ENCODE peak calls at places on chromosomes 12 and 14, in five cellular contexts. A is fibroblast of the aortic adventitia, B is MM.1S, R is GM10248, Y is mammary epithelial cell. Z is an unnamed sample.

GRCh38 chr14:42475289-42475688 is 868.6 kb downstream of the LRFN5 start:
- DNase-seq in A (no peak), B (no peak), R (no peak), Y (no peak), Z (no peak)

GRCh38 chr12:97276198-97276580 is 186.4 kb upstream of the RMST start:
- DNase-seq in A (no peak), B (no peak), R (no peak), Y (no peak), Z (no peak)

GRCh38 chr14:39739796-39740195 is 307.6 kb upstream of the FBXO33 start:
- DNase-seq in A (no peak), B (no peak), R (no peak), Y (no peak), Z (no peak)

GRCh38 chr14:104105071-104105821 is 19.7 kb downstream of the ASPG start:
- DNase-seq in A (no peak), B (no peak), R (no peak), Y (no peak), Z (no peak)

GRCh38 chr12:91493308-91493707 is 310.7 kb upstream of the DCN start:
- DNase-seq in A (no peak), B (no peak), R (no peak), Y (peak), Z (no peak)

GRCh38 chr12:57700317-57700716 is 6.4 kb downstream of the OS9 start:
- DNase-seq in A (no peak), B (no peak), R (no peak), Y (no peak), Z (no peak)

GRCh38 chr14:96267336-96267735 is 11.3 kb downstream of the BDKRB1 start:
- DNase-seq in A (peak), B (no peak), R (no peak), Y (peak), Z (no peak)

GRCh38 chr12:92899388-92900001 is 29.6 kb downstream of the EEA1 start:
- DNase-seq in A (peak), B (no peak), R (no peak), Y (peak), Z (no peak)

GRCh38 chr14:53692451-53693330 is 263.9 kb downstream of the BMP4 start:
- DNase-seq in A (no peak), B (no peak), R (no peak), Y (no peak), Z (no peak)

GRCh38 chr14:77031680-77032482 is 3.4 kb upstream of the IRF2BPL start:
- DNase-seq in A (peak), B (no peak), R (no peak), Y (no peak), Z (no peak)

GRCh38 chr14:85273099-85273677 is 256.8 kb upstream of the FLRT2 start:
- DNase-seq in A (peak), B (no peak), R (no peak), Y (no peak), Z (no peak)

DNA sequence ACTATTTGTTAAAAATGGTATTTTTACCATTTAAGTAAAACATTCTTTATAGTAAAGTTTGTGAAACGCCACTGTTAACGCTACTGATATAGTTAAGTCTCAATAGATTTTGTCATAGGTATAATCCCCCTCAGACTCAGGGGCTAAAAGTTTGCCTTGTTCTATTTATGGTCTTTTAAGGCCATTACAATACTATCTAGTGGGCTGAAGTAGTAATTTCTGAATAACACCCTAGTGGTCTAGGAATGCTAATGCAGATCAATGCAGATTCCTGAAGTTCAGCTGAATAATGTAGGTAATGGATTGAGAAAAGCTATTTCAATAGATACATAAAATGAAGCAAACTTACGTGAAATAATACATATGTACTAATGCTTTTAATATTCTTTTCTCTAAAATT is 989.3 kb upstream of the NOVA1 start:
- DNase-seq in A (no peak), B (no peak), R (no peak), Y (no peak), Z (no peak)
- TF ChIP-seq CTCF in A (no peak), B (no peak), R (no peak), Y (no peak), Z (no peak)

DNA sequence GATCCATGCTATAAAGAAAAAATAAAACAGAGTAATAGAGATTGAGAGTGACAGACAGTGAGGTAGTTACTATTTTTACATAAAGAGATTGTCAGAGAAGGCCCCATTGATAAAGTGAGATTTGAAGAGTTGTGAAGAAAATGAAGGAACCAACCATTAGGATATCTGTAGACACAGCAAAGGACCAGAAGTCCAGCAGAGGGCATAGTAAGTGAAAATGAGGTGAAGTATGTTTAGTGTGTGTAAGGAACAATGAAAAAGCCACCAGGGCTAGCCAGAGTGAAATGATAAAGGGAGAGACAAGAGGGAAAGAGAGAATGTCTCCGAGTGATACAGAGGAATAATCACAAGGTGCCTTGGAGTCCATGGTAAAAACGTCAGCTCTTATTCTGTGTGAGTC is 411.0 kb downstream of the NELL2 start:
- DNase-seq in A (no peak), B (no peak), R (no peak), Y (no peak), Z (no peak)
- TF ChIP-seq CTCF in A (no peak), B (peak), R (no peak), Y (no peak), Z (no peak)

DNA sequence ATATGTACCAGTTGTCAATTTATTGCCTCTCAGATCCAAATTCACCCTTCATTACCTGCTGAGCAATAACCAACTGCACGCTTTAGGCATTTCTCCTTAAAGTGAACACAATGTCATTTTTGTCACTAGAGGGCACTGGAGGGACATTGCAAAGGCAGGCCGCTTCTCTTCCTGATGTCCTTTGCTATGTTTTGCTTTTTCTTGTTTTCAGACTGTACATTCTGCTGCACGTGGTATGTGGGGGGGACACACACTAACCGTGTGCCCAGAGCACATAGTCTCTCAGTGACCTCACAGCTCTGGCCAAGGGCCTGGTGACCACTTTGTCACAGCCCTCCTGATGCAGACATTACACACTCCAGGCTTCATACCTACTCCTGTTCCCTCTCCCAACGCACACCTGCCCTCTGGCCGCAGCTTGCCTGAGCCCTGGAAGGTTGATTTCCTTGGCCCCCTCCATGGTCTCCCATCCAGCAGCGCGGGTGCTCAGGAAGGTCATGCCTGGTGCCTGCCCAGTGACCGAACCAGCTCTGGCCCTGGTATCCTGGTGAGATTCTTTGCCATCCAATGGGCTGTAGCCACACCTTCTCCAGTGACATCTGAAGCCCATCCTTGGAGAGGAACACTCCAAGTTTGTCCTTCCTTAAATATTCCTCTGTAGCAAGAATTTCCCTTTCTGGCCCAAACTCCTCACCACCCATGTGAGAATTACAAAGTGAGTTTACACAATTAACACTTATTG is 39.9 kb downstream of the MYO1H start:
- DNase-seq in A (peak), B (peak), R (peak), Y (peak), Z (peak)
- TF ChIP-seq CTCF in A (peak), B (peak), R (peak), Y (peak), Z (peak)

DNA sequence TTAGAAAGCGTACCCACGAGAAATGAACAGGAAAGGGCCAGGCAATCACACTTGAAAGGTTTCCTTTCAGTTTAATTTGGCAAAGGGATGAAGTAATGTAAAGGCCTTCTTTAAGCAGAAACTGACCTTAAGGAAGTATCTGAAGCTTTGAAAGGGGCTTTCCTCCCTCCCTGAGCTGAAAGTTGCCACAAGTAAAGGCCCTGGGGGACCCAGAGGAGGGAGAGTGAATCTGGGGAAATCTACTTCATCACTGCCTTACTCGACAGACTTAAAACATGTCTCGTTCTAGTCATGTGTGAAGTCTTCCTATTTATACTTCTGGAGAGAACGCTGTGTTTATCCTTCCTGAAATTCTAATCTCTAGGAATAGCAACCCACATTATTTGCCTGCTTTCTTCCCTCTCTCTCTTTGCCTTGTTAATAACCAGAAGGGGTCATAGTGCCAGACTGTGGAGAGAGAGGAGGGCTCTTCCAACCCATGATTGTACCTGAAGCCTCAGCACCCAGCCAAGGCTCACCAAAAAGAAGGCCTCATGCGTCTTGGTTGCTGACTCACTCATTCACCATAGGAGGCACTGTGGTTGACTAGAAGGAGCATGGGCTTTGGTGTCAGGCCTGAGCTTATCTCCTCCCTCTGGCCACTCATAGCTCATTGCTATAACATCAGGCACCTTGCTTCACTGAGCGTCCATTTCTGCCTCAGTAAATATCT is 10.2 kb upstream of the GPX2 start:
- DNase-seq in A (no peak), B (no peak), R (peak), Y (no peak), Z (peak)
- TF ChIP-seq CTCF in A (no peak), B (no peak), R (peak), Y (no peak), Z (no peak)

Z was measured in GM20000.